ENCODE peak calls at places on chromosomes 7 and 10, in eight cellular contexts. B is endothelial cell; T is activated effector memory CD4-positive, alpha-beta T cell treated with anti-CD3 and anti-CD28 coated beads, Interleukin-2, amount 50 U/mL, for 16 hours; W is ELR; E is glutamatergic neuron; Y is NCI-H146; M is RWPE1; C is AG09309. H is an unnamed sample.

GRCh38 chr7:7773334-7774308 is 55.2 kb upstream of the RPA3 start:
- DNase-seq in B (no peak), Y (no peak), M (no peak), W (no peak), C (no peak), E (no peak), T (no peak), H (no peak)

GRCh38 chr7:92206672-92207071 is 27.7 kb upstream of the LRRD1 start:
- DNase-seq in C (no peak), T (no peak), B (no peak), W (no peak), Y (no peak), M (no peak), E (no peak), H (no peak)

GRCh38 chr7:158054081-158054480 is 533.5 kb downstream of the PTPRN2 start:
- DNase-seq in M (no peak), C (no peak), Y (no peak), E (no peak), T (no peak), W (no peak), B (no peak), H (no peak)

GRCh38 chr7:113371376-113372043 is 253.2 kb upstream of the SMIM30 start:
- DNase-seq in T (no peak), W (no peak), B (no peak), E (no peak), C (no peak), Y (no peak), M (no peak), H (peak)

GRCh38 chr10:121138112-121138860 is 287.1 kb downstream of the WDR11 start:
- DNase-seq in W (no peak), C (no peak), T (no peak), Y (no peak), E (no peak), B (no peak), M (no peak), H (no peak)

GRCh38 chr10:86968271-86968993 is at the start of gene ADIRF:
- DNase-seq in T (peak), C (no peak), Y (peak), E (peak), M (peak), B (no peak), W (peak), H (peak)

GRCh38 chr10:23437987-23438546 is 808 bp upstream of the OTUD1 start:
- DNase-seq in M (no peak), Y (no peak), W (no peak), E (no peak), C (no peak), T (no peak), B (no peak), H (no peak)

GRCh38 chr10:97708976-97709745 is 4.4 kb upstream of the MARVELD1 start:
- DNase-seq in C (peak), W (peak), E (peak), T (peak), M (no peak), Y (peak), B (peak), H (peak)

GRCh38 chr10:132929953-132930640 is 12.3 kb downstream of the CFAP46 start:
- DNase-seq in C (no peak), T (no peak), E (no peak), W (no peak), M (no peak), B (no peak), Y (no peak), H (no peak)

GRCh38 chr7:116786791-116787443 is 75.5 kb upstream of the CAPZA2 start:
- DNase-seq in E (no peak), W (peak), C (no peak), M (no peak), B (peak), Y (no peak), T (no peak), H (peak)

GRCh38 chr10:93481931-93482834 is at the start of gene MYOF:
- DNase-seq in Y (peak), B (peak), M (peak), W (peak), E (no peak), T (peak), C (no peak), H (peak)

GRCh38 chr7:116097365-116098009 is 66.9 kb upstream of the TFEC start:
- DNase-seq in C (peak), M (peak), W (peak), T (no peak), E (no peak), B (no peak), Y (no peak), H (peak)

GRCh38 chr7:17090751-17091150 is 207.7 kb upstream of the AHR start:
- DNase-seq in E (no peak), W (peak), C (peak), M (peak), B (no peak), T (no peak), Y (no peak), H (peak)

GRCh38 chr10:79430946-79431345 is 14.5 kb downstream of the ZCCHC24 start:
- DNase-seq in W (no peak), Y (no peak), C (no peak), E (peak), T (no peak), B (no peak), M (no peak), H (no peak)

GRCh38 chr7:134886353-134887057 is 99.8 kb upstream of the AGBL3 start:
- DNase-seq in C (no peak), T (no peak), W (peak), Y (no peak), B (no peak), M (no peak), E (no peak), H (peak)

GRCh38 chr7:979886-980571 is 3.0 kb upstream of the CYP2W1 start:
- DNase-seq in Y (no peak), T (no peak), E (peak), B (no peak), W (no peak), M (no peak), C (no peak), H (peak)

GRCh38 chr7:50552921-50553320 is 12.3 kb downstream of the DDC start:
- DNase-seq in M (peak), B (peak), Y (no peak), E (no peak), C (no peak), T (no peak), W (peak), H (peak)

GRCh38 chr7:47677664-47678063 is 95.8 kb upstream of the TNS3 start:
- DNase-seq in M (no peak), T (no peak), B (no peak), Y (no peak), W (peak), E (no peak), C (no peak), H (peak)

GRCh38 chr7:6284055-6284400 is 11.6 kb upstream of the CYTH3 start:
- DNase-seq in W (peak), B (no peak), E (no peak), Y (no peak), T (no peak), M (no peak), C (no peak), H (peak)

GRCh38 chr10:122286872-122287271 is 15.8 kb downstream of the BTBD16 start:
- DNase-seq in E (peak), W (peak), Y (peak), B (no peak), M (peak), C (peak), T (no peak), H (peak)

GRCh38 chr7:132773527-132773956 is 197.3 kb upstream of the PLXNA4 start:
- DNase-seq in W (peak), T (no peak), C (peak), E (no peak), Y (no peak), B (no peak), M (peak), H (no peak)

GRCh38 chr7:31408120-31408729 is 67.7 kb upstream of the NEUROD6 start:
- DNase-seq in Y (no peak), W (peak), T (no peak), M (peak), E (no peak), B (no peak), C (no peak), H (peak)

GRCh38 chr7:106038289-106038688 is 73.8 kb downstream of the SYPL1 start:
- DNase-seq in M (no peak), T (no peak), B (no peak), E (no peak), C (no peak), Y (no peak), W (no peak), H (no peak)

GRCh38 chr7:105003275-105003674 is 10.7 kb upstream of the KMT2E start:
- DNase-seq in Y (no peak), W (peak), M (no peak), E (no peak), B (no peak), T (peak), C (peak), H (peak)

GRCh38 chr7:128347573-128348147 is 4.0 kb upstream of the RBM28 start:
- DNase-seq in B (peak), E (peak), W (peak), Y (peak), T (peak), C (no peak), M (peak), H (peak)

GRCh38 chr10:33781666-33782395 is 447.4 kb upstream of the NRP1 start:
- DNase-seq in C (no peak), T (no peak), E (no peak), Y (no peak), B (no peak), M (no peak), W (peak), H (no peak)

GRCh38 chr7:22442187-22442886 is 57.7 kb downstream of the STEAP1B start:
- DNase-seq in C (no peak), W (no peak), M (no peak), E (no peak), Y (peak), T (no peak), B (no peak), H (no peak)

GRCh38 chr10:23868121-23868520 is 340.8 kb upstream of the KIAA1217 start:
- DNase-seq in T (no peak), E (no peak), M (no peak), Y (no peak), C (no peak), B (no peak), W (no peak), H (no peak)

GRCh38 chr7:158394936-158395335 is 192.7 kb downstream of the PTPRN2 start:
- DNase-seq in B (no peak), M (peak), C (no peak), Y (peak), E (peak), W (no peak), T (peak), H (no peak)

GRCh38 chr10:60353519-60354258 is 36.0 kb downstream of the ANK3 start:
- DNase-seq in M (no peak), C (no peak), B (no peak), Y (peak), E (peak), W (no peak), T (no peak), H (no peak)

GRCh38 chr10:79289801-79290200 is 57.5 kb upstream of the PPIF start:
- DNase-seq in W (no peak), M (no peak), E (no peak), C (no peak), Y (no peak), B (no peak), T (no peak), H (no peak)

GRCh38 chr10:3009341-3009740 is 58.0 kb upstream of the PFKP start:
- DNase-seq in E (no peak), M (no peak), Y (no peak), B (no peak), T (no peak), C (no peak), W (no peak), H (no peak)

GRCh38 chr7:11604505-11604904 is 227.5 kb downstream of the THSD7A start:
- DNase-seq in M (no peak), B (no peak), Y (no peak), W (no peak), C (no peak), E (no peak), T (no peak), H (no peak)

GRCh38 chr10:114103286-114103685 is 59.6 kb downstream of the ADRB1 start:
- DNase-seq in W (peak), T (no peak), M (peak), Y (peak), E (no peak), B (no peak), C (peak), H (peak)